ENCODE peak calls at places on chromosomes 3 and 15, in nine cellular contexts. S, F, W, J, C, T, B, E and I are unnamed samples.

GRCh38 chr15:40108061-40108854 is 421 bp downstream of the BMF start:
- DNase-seq in S (peak; percentile 35), F (peak; percentile 55), W (no peak), J (no peak), C (no peak), T (no peak), B (no peak), E (peak; percentile 52), I (no peak)

GRCh38 chr3:190306026-190306425 is 16.2 kb downstream of the CLDN1 start:
- DNase-seq in S (no peak), F (no peak), W (no peak), J (no peak), C (no peak), T (no peak), B (no peak), E (no peak), I (no peak)

GRCh38 chr3:38645601-38646000 is 3.9 kb downstream of the SCN5A start:
- DNase-seq in S (no peak), F (no peak), W (peak; percentile 4), J (no peak), C (no peak), T (no peak), B (no peak), E (no peak), I (no peak)

GRCh38 chr3:179734497-179735281 is 81.8 kb downstream of the USP13 start:
- DNase-seq in S (peak; percentile 15), F (no peak), W (no peak), J (no peak), C (no peak), T (no peak), B (no peak), E (no peak), I (no peak)

GRCh38 chr3:134801204-134801958 is 6.3 kb downstream of the EPHB1 start:
- DNase-seq in S (no peak), F (no peak), W (no peak), J (no peak), C (no peak), T (no peak), B (no peak), E (no peak), I (no peak)

GRCh38 chr15:37204698-37205097 is 104.3 kb upstream of the MEIS2 start:
- DNase-seq in S (no peak), F (no peak), W (no peak), J (no peak), C (no peak), T (no peak), B (no peak), E (no peak), I (no peak)

GRCh38 chr15:89419370-89419984 is 76.9 kb downstream of the RHCG start:
- DNase-seq in S (peak; percentile 61), F (peak; percentile 27), W (peak; percentile 62), J (no peak), C (no peak), T (peak; percentile 51), B (no peak), E (peak; percentile 92), I (no peak)

GRCh38 chr3:37944243-37944955 is 46.2 kb upstream of the VILL start:
- DNase-seq in S (no peak), F (no peak), W (no peak), J (no peak), C (no peak), T (no peak), B (no peak), E (no peak), I (no peak)

GRCh38 chr3:109114746-109115145 is 3.2 kb downstream of the MORC1 start:
- DNase-seq in S (no peak), F (no peak), W (no peak), J (no peak), C (no peak), T (no peak), B (no peak), E (no peak), I (no peak)

GRCh38 chr3:46665763-46666470 is 27.6 kb downstream of the ALS2CL start:
- DNase-seq in S (no peak), F (no peak), W (no peak), J (no peak), C (no peak), T (no peak), B (no peak), E (no peak), I (no peak)

GRCh38 chr15:62426387-62426956 is 261.4 kb upstream of the C2CD4B start:
- DNase-seq in S (no peak), F (no peak), W (no peak), J (no peak), C (no peak), T (no peak), B (no peak), E (no peak), I (no peak)

GRCh38 chr3:34011171-34012101 is 213.0 kb downstream of the PDCD6IP start:
- DNase-seq in S (no peak), F (peak; percentile 63), W (no peak), J (peak; percentile 15), C (no peak), T (no peak), B (peak; percentile 9), E (peak; percentile 13), I (no peak)

GRCh38 chr15:57685316-57685715 is 21.2 kb upstream of the POLR2M start:
- DNase-seq in S (no peak), F (no peak), W (no peak), J (no peak), C (no peak), T (no peak), B (no peak), E (no peak), I (no peak)

GRCh38 chr3:58285334-58285733 is 20.7 kb upstream of the RPP14 start:
- DNase-seq in S (no peak), F (no peak), W (no peak), J (no peak), C (no peak), T (no peak), B (no peak), E (no peak), I (no peak)

GRCh38 chr3:73796382-73796781 is 171.6 kb upstream of the PDZRN3 start:
- DNase-seq in S (no peak), F (no peak), W (no peak), J (no peak), C (no peak), T (no peak), B (no peak), E (no peak), I (no peak)

GRCh38 chr15:101113114-101114005 is 138.5 kb downstream of the CHSY1 start:
- DNase-seq in S (no peak), F (no peak), W (no peak), J (no peak), C (no peak), T (no peak), B (no peak), E (no peak), I (no peak)

GRCh38 chr3:185631508-185632206 is 45.6 kb downstream of the SENP2 start:
- DNase-seq in S (peak; percentile 16), F (no peak), W (no peak), J (no peak), C (no peak), T (no peak), B (no peak), E (no peak), I (no peak)

GRCh38 chr15:48966595-48967301 is 3.0 kb upstream of the SHC4 start:
- DNase-seq in S (peak; percentile 75), F (peak; percentile 93), W (peak; percentile 62), J (peak; percentile 78), C (no peak), T (no peak), B (no peak), E (no peak), I (no peak)